ENCODE peak calls at places on chromosomes 1 and 21, in five cellular contexts. H is tibial nerve, Q is psoas muscle, V is vagina, D is breast epithelium. S is an unnamed sample.
A peak's percentile ranks its signal among the peaks of the same experiment; 100 is the strongest.

GRCh38 chr1:110533230-110533629 is 14.3 kb upstream of the KCNA10 start:
- DNase-seq in H (no peak), Q (no peak), V (no peak), D (no peak), S (no peak)

GRCh38 chr1:22387888-22388564 is 63.6 kb upstream of the ZBTB40 start:
- DNase-seq in H (no peak), Q (no peak), V (no peak), D (no peak), S (no peak)

GRCh38 chr1:5419501-5419900 is 572.7 kb downstream of the NPHP4 start:
- DNase-seq in H (no peak), Q (no peak), V (no peak), D (no peak), S (no peak)

GRCh38 chr1:19179597-19180271 is 30.3 kb downstream of the UBR4 start:
- DNase-seq in H (no peak), Q (no peak), V (no peak), D (no peak), S (no peak)

GRCh38 chr1:18513995-18514394 is 33.3 kb downstream of the KLHDC7A start:
- DNase-seq in H (no peak), Q (no peak), V (no peak), D (no peak), S (no peak)

GRCh38 chr21:46518983-46519583 is 60.4 kb downstream of the DIP2A start:
- DNase-seq in H (no peak), Q (no peak), V (no peak), D (no peak), S (no peak)

GRCh38 chr1:181383695-181384094 is 99.6 kb upstream of the CACNA1E start:
- DNase-seq in H (no peak), Q (no peak), V (no peak), D (no peak), S (no peak)

GRCh38 chr1:45824607-45825006 is 21.2 kb downstream of the MAST2 start:
- DNase-seq in H (no peak), Q (no peak), V (no peak), D (no peak), S (no peak)

GRCh38 chr21:37364722-37365121 is 1.9 kb upstream of the DYRK1A start:
- DNase-seq in H (no peak), Q (no peak), V (no peak), D (no peak), S (no peak)

GRCh38 chr1:96253281-96254035 is 468.1 kb upstream of the PTBP2 start:
- DNase-seq in H (no peak), Q (no peak), V (no peak), D (no peak), S (no peak)

GRCh38 chr1:8651236-8651890 is 166.1 kb downstream of the RERE start:
- DNase-seq in H (no peak), Q (no peak), V (no peak), D (no peak), S (no peak)

GRCh38 chr1:52955129-52955970 is 28.3 kb downstream of the SCP2 start:
- DNase-seq in H (no peak), Q (no peak), V (no peak), D (no peak), S (peak; percentile 99)

GRCh38 chr1:228417061-228417460 is 400 bp upstream of the TRIM17 start:
- DNase-seq in H (no peak), Q (no peak), V (no peak), D (no peak), S (no peak)

GRCh38 chr1:92484472-92485373 is 2.0 kb downstream of the GFI1 start:
- DNase-seq in H (no peak), Q (peak; percentile 62), V (no peak), D (no peak), S (no peak)

GRCh38 chr1:197614916-197615692 is 160.2 kb downstream of the DENND1B start:
- DNase-seq in H (no peak), Q (no peak), V (no peak), D (no peak), S (no peak)

GRCh38 chr21:44914176-44914874 is 6.4 kb downstream of the ITGB2 start:
- DNase-seq in H (no peak), Q (no peak), V (no peak), D (no peak), S (no peak)

GRCh38 chr1:3599286-3599811 is 12.0 kb downstream of the MEGF6 start:
- DNase-seq in H (no peak), Q (peak; percentile 69), V (no peak), D (no peak), S (no peak)
- H3K4me3 ChIP-seq in H (no peak overlapping the region), Q (no peak overlapping the region), V (no peak overlapping the region), D (no peak overlapping the region), S (no peak overlapping the region)

GRCh38 chr1:242784074-242784473 is 259.6 kb upstream of the PLD5 start:
- DNase-seq in H (no peak), Q (no peak), V (no peak), D (no peak), S (no peak)
- H3K27ac ChIP-seq in H (no peak overlapping the region), Q (no peak overlapping the region), V (no peak overlapping the region), D (no peak overlapping the region), S (no peak overlapping the region)

GRCh38 chr1:28260803-28261174 is 1.5 kb downstream of the SESN2 start:
- DNase-seq in H (no peak), Q (no peak), V (no peak), D (no peak), S (no peak)
- H3K4me3 ChIP-seq in H (peak overlapping the region; percentile 94), Q (peak overlapping the region; percentile 96), V (peak overlapping the region; percentile 99), D (peak overlapping the region; percentile 94), S (peak overlapping the region; percentile 96)

DNA sequence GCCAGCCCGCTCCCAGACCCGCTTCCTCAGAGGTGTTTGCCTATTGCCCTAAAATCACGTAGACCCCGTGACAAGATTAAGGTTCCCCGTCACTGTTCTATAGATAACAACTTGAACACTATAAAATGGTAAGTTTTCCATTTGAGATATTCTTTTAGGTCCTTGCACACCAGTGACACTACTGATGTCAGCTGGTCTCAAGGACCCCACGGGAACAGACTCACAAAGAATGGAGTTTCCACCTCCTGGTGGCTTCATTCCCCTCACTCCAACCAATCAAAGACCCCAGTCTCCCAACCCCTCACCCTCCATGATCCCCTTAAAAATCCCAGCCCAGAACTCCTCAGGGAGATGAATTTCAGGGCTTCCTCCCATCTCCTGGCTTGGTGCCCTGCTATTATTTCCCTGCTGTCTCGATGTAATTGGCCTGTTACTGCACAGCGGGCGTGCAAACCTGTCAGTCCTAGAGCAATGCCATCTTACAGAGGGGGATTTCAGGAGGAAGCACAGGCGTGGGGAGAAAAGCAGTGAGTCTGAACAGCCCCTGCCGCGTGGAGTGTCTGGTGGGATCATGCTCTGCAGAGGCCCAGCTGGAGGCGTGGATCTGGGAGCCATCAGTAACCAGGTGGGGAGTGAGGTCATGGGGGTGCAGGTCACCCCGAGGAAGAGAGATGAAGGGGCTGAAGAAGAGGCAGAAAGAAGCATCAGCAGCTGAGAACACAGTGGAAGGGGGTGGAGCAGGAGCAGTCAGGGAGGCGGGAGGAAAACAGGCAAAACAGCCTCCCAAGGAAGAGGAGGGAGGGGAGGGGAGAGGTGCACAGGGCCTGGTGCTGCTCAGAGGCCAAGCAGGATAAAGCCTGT is 35.1 kb upstream of the LBR start:
- DNase-seq in H (no peak), Q (peak; percentile 23), V (no peak), D (no peak), S (no peak)
- H3K27ac ChIP-seq in H (no peak overlapping the region), Q (no peak overlapping the region), V (peak overlapping the region; percentile 18), D (no peak overlapping the region), S (no peak overlapping the region)

GRCh38 chr1:206946261-206946660 is at the start of gene PIGR:
- DNase-seq in H (no peak), Q (no peak), V (no peak), D (no peak), S (no peak)
- H3K4me3 ChIP-seq in H (no peak within 1 kb of the TSS), Q (no peak within 1 kb of the TSS), V (no peak within 1 kb of the TSS), D (peak within 1 kb of the TSS; percentile 35), S (no peak within 1 kb of the TSS)